ENCODE peak calls at places on chromosomes 1 and 21, in six cellular contexts. One of them, this sample, is unnamed.
A peak's percentile ranks its signal among the peaks of the same experiment; 100 is the strongest.

GRCh38 chr1:207073906-207074820 is 14.5 kb upstream of the C4BPB start:
- DNase-seq in lung: no peak
- DNase-seq in transverse colon: no peak
- DNase-seq in SK-N-SH: no peak
- DNase-seq in fibroblast of pulmonary artery: no peak
- DNase-seq in tibial artery: no peak
- DNase-seq in this sample: no peak

GRCh38 chr1:166133276-166133841 is 33.4 kb downstream of the FAM78B start:
- DNase-seq in transverse colon: no peak
- DNase-seq in SK-N-SH: no peak
- DNase-seq in fibroblast of pulmonary artery: peak; percentile 1
- DNase-seq in lung: no peak
- DNase-seq in tibial artery: no peak
- DNase-seq in this sample: peak; percentile 17

GRCh38 chr1:101613549-101613948 is 376.7 kb downstream of the S1PR1 start:
- DNase-seq in lung: no peak
- DNase-seq in tibial artery: no peak
- DNase-seq in SK-N-SH: no peak
- DNase-seq in transverse colon: no peak
- DNase-seq in fibroblast of pulmonary artery: peak; percentile 4
- DNase-seq in this sample: no peak

GRCh38 chr1:27349784-27350672 is 8.2 kb downstream of the SYTL1 start:
- DNase-seq in lung: peak; percentile 52
- DNase-seq in fibroblast of pulmonary artery: peak; percentile 76
- DNase-seq in SK-N-SH: peak; percentile 94
- DNase-seq in transverse colon: peak; percentile 72
- DNase-seq in tibial artery: no peak
- DNase-seq in this sample: no peak

GRCh38 chr1:156703336-156703735 is 2.0 kb downstream of the CRABP2 start:
- DNase-seq in fibroblast of pulmonary artery: no peak
- DNase-seq in tibial artery: no peak
- DNase-seq in transverse colon: no peak
- DNase-seq in lung: no peak
- DNase-seq in SK-N-SH: no peak
- DNase-seq in this sample: no peak

GRCh38 chr1:157319567-157319966 is 181.4 kb upstream of the ETV3 start:
- DNase-seq in lung: no peak
- DNase-seq in transverse colon: no peak
- DNase-seq in SK-N-SH: no peak
- DNase-seq in tibial artery: no peak
- DNase-seq in fibroblast of pulmonary artery: no peak
- DNase-seq in this sample: no peak

GRCh38 chr1:201127755-201128455 is 921 bp upstream of the ASCL5 start:
- DNase-seq in lung: no peak
- DNase-seq in tibial artery: no peak
- DNase-seq in transverse colon: no peak
- DNase-seq in fibroblast of pulmonary artery: no peak
- DNase-seq in SK-N-SH: no peak
- DNase-seq in this sample: no peak

GRCh38 chr1:212545941-212546638 is 62.5 kb upstream of the ATF3 start:
- DNase-seq in lung: no peak
- DNase-seq in transverse colon: no peak
- DNase-seq in SK-N-SH: no peak
- DNase-seq in fibroblast of pulmonary artery: peak; percentile 78
- DNase-seq in tibial artery: peak; percentile 67
- DNase-seq in this sample: no peak

GRCh38 chr1:235017191-235017590 is 111.4 kb downstream of the TOMM20 start:
- DNase-seq in tibial artery: no peak
- DNase-seq in SK-N-SH: no peak
- DNase-seq in lung: no peak
- DNase-seq in transverse colon: no peak
- DNase-seq in fibroblast of pulmonary artery: no peak
- DNase-seq in this sample: no peak

GRCh38 chr1:14320518-14320917 is 278.0 kb upstream of the KAZN start:
- DNase-seq in SK-N-SH: no peak
- DNase-seq in tibial artery: no peak
- DNase-seq in lung: no peak
- DNase-seq in fibroblast of pulmonary artery: no peak
- DNase-seq in transverse colon: no peak
- DNase-seq in this sample: no peak

GRCh38 chr1:183810172-183810571 is 5.3 kb downstream of the RGL1 start:
- DNase-seq in fibroblast of pulmonary artery: no peak
- DNase-seq in SK-N-SH: no peak
- DNase-seq in tibial artery: no peak
- DNase-seq in transverse colon: peak; percentile 16
- DNase-seq in lung: no peak
- DNase-seq in this sample: no peak

GRCh38 chr1:160866861-160867260 is 4.2 kb upstream of the CD244 start:
- DNase-seq in transverse colon: no peak
- DNase-seq in fibroblast of pulmonary artery: no peak
- DNase-seq in SK-N-SH: no peak
- DNase-seq in tibial artery: no peak
- DNase-seq in lung: no peak
- DNase-seq in this sample: no peak

GRCh38 chr1:157163273-157164127 is 25.3 kb upstream of the ETV3 start:
- DNase-seq in SK-N-SH: peak; percentile 75
- DNase-seq in lung: peak; percentile 70
- DNase-seq in transverse colon: peak; percentile 80
- DNase-seq in tibial artery: peak; percentile 43
- DNase-seq in fibroblast of pulmonary artery: peak; percentile 64
- DNase-seq in this sample: peak; percentile 73

GRCh38 chr1:156055343-156055645 is 712 bp downstream of the LAMTOR2 start:
- DNase-seq in transverse colon: no peak
- DNase-seq in SK-N-SH: no peak
- DNase-seq in lung: no peak
- DNase-seq in tibial artery: no peak
- DNase-seq in fibroblast of pulmonary artery: no peak
- DNase-seq in this sample: no peak

GRCh38 chr1:8063298-8064068 is 37.4 kb upstream of the ERRFI1 start:
- DNase-seq in lung: no peak
- DNase-seq in transverse colon: no peak
- DNase-seq in fibroblast of pulmonary artery: no peak
- DNase-seq in tibial artery: no peak
- DNase-seq in SK-N-SH: no peak
- DNase-seq in this sample: no peak

GRCh38 chr1:12481928-12482327 is 136.1 kb downstream of the DHRS3 start:
- DNase-seq in fibroblast of pulmonary artery: no peak
- DNase-seq in SK-N-SH: no peak
- DNase-seq in tibial artery: no peak
- DNase-seq in transverse colon: no peak
- DNase-seq in lung: no peak
- DNase-seq in this sample: no peak

GRCh38 chr1:1434131-1434811 is 1.2 kb upstream of the VWA1 start:
- DNase-seq in tibial artery: peak; percentile 26
- DNase-seq in fibroblast of pulmonary artery: no peak
- DNase-seq in lung: peak; percentile 64
- DNase-seq in transverse colon: peak; percentile 53
- DNase-seq in SK-N-SH: peak; percentile 37
- DNase-seq in this sample: peak; percentile 53

GRCh38 chr1:247482747-247483146 is 24.8 kb upstream of the OR2B11 start:
- DNase-seq in fibroblast of pulmonary artery: no peak
- DNase-seq in lung: no peak
- DNase-seq in transverse colon: no peak
- DNase-seq in SK-N-SH: no peak
- DNase-seq in tibial artery: no peak
- DNase-seq in this sample: no peak

GRCh38 chr1:201319631-201320030 is 36.3 kb downstream of the PKP1 start:
- DNase-seq in tibial artery: no peak
- DNase-seq in transverse colon: no peak
- DNase-seq in lung: no peak
- DNase-seq in SK-N-SH: no peak
- DNase-seq in fibroblast of pulmonary artery: no peak
- DNase-seq in this sample: no peak

GRCh38 chr21:36247316-36247715 is 72.7 kb upstream of the MORC3 start:
- DNase-seq in fibroblast of pulmonary artery: no peak
- DNase-seq in tibial artery: no peak
- DNase-seq in SK-N-SH: no peak
- DNase-seq in transverse colon: no peak
- DNase-seq in lung: no peak
- DNase-seq in this sample: no peak

GRCh38 chr1:204268101-204268500 is 54.3 kb upstream of the GOLT1A start:
- DNase-seq in transverse colon: no peak
- DNase-seq in tibial artery: no peak
- DNase-seq in fibroblast of pulmonary artery: no peak
- DNase-seq in lung: no peak
- DNase-seq in SK-N-SH: no peak
- DNase-seq in this sample: no peak

GRCh38 chr1:181077576-181078242 is 10.8 kb upstream of the IER5 start:
- DNase-seq in transverse colon: no peak
- DNase-seq in fibroblast of pulmonary artery: peak; percentile 63
- DNase-seq in lung: no peak
- DNase-seq in SK-N-SH: no peak
- DNase-seq in tibial artery: no peak
- DNase-seq in this sample: no peak

GRCh38 chr1:218254296-218254918 is 30.7 kb upstream of the RRP15 start:
- DNase-seq in transverse colon: no peak
- DNase-seq in fibroblast of pulmonary artery: no peak
- DNase-seq in lung: no peak
- DNase-seq in tibial artery: no peak
- DNase-seq in SK-N-SH: no peak
- DNase-seq in this sample: no peak

GRCh38 chr1:234845097-234845660 is 235.2 kb upstream of the IRF2BP2 start:
- DNase-seq in tibial artery: no peak
- DNase-seq in fibroblast of pulmonary artery: no peak
- DNase-seq in transverse colon: no peak
- DNase-seq in lung: no peak
- DNase-seq in SK-N-SH: no peak
- DNase-seq in this sample: no peak

GRCh38 chr21:36134820-36135390 is at the start of gene CBR3:
- DNase-seq in fibroblast of pulmonary artery: peak; percentile 36
- DNase-seq in lung: peak; percentile 47
- DNase-seq in SK-N-SH: peak; percentile 74
- DNase-seq in transverse colon: peak; percentile 55
- DNase-seq in tibial artery: peak; percentile 80
- DNase-seq in this sample: peak; percentile 55

GRCh38 chr21:42009018-42009830 is 936 bp downstream of the ZBTB21 start:
- DNase-seq in transverse colon: peak; percentile 71
- DNase-seq in fibroblast of pulmonary artery: peak; percentile 57
- DNase-seq in tibial artery: peak; percentile 38
- DNase-seq in lung: no peak
- DNase-seq in SK-N-SH: peak; percentile 69
- DNase-seq in this sample: peak; percentile 52
- TF ChIP-seq CTCF in transverse colon: peak; percentile 39
- TF ChIP-seq CTCF in fibroblast of pulmonary artery: no peak
- TF ChIP-seq CTCF in tibial artery: no peak
- TF ChIP-seq CTCF in lung: no peak
- TF ChIP-seq CTCF in SK-N-SH: peak; percentile 40
- TF ChIP-seq CTCF in this sample: peak; percentile 14

DNA sequence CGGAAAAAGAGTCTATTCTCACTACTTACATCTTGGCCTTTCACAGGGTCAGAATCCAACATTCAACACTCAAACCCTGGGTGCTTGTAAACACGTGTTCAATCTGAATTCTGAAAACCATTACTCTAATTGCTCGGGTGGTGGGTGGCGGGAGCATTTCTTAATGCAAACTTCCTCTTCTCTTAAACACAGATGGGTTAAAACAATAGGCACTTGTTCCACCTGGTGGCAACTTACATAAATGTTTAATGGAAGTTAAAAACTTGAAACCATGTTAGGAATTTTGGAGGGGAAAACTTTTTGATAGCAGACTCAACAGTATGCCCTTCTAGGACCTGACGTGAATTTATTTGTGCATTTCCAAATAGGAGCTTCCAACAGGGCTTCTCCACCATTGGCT is 23.4 kb upstream of the TDRD10 start:
- DNase-seq in lung: no peak
- DNase-seq in SK-N-SH: no peak
- DNase-seq in transverse colon: peak; percentile 40
- DNase-seq in tibial artery: no peak
- DNase-seq in fibroblast of pulmonary artery: peak; percentile 62
- DNase-seq in this sample: peak; percentile 61
- TF ChIP-seq CTCF in lung: no peak
- TF ChIP-seq CTCF in SK-N-SH: peak; percentile 41
- TF ChIP-seq CTCF in transverse colon: peak; percentile 54
- TF ChIP-seq CTCF in tibial artery: no peak
- TF ChIP-seq CTCF in fibroblast of pulmonary artery: peak; percentile 18
- TF ChIP-seq CTCF in this sample: no peak

DNA sequence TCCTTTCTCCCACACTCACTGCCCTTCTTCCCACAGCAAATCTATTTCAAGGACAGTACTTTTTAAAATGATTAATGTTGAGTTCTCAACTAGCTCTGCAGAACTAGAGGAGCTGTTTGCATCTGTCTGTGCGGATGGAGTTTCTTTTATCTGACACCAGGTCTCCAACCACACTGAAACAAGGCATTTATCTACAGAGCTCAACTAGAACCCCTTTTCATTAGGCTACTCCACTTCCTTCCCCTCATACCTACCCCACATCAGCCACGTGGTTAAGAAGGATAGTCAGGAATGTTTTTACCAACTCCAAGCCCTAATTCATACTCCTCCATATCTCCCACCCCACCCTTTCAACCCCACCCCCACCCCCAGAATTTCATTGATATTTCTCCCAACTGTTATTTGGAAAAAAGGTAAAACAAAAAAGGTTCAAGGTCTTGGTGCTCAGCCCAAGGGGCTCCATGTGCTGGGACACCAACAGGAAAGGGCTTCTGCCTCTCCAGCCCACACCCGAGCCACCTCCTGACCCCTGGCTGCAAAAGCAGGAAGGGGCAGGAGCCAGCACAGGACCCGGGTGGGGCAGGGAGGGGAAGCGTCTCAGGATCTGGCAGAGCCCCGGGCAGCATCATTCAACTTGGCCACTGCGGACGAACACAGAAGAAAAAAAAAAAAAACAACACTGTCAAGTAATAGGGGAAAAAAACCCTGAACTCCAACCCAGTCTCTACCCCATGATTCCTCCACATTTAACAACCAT is 7.0 kb downstream of the ENSA start:
- DNase-seq in transverse colon: no peak
- DNase-seq in tibial artery: peak; percentile 58
- DNase-seq in SK-N-SH: no peak
- DNase-seq in fibroblast of pulmonary artery: no peak
- DNase-seq in lung: no peak
- DNase-seq in this sample: peak; percentile 23
- TF ChIP-seq CTCF in transverse colon: no peak
- TF ChIP-seq CTCF in tibial artery: no peak
- TF ChIP-seq CTCF in SK-N-SH: no peak
- TF ChIP-seq CTCF in fibroblast of pulmonary artery: no peak
- TF ChIP-seq CTCF in lung: no peak
- TF ChIP-seq CTCF in this sample: no peak

GRCh38 chr1:72282271-72282656 is at the start of gene NEGR1:
- DNase-seq in tibial artery: peak; percentile 66
- DNase-seq in SK-N-SH: peak; percentile 71
- DNase-seq in transverse colon: peak; percentile 35
- DNase-seq in fibroblast of pulmonary artery: peak; percentile 70
- DNase-seq in lung: peak; percentile 32
- DNase-seq in this sample: peak; percentile 10
- TF ChIP-seq CTCF in tibial artery: no peak
- TF ChIP-seq CTCF in SK-N-SH: no peak
- TF ChIP-seq CTCF in transverse colon: no peak
- TF ChIP-seq CTCF in fibroblast of pulmonary artery: no peak
- TF ChIP-seq CTCF in lung: no peak
- TF ChIP-seq CTCF in this sample: no peak

DNA sequence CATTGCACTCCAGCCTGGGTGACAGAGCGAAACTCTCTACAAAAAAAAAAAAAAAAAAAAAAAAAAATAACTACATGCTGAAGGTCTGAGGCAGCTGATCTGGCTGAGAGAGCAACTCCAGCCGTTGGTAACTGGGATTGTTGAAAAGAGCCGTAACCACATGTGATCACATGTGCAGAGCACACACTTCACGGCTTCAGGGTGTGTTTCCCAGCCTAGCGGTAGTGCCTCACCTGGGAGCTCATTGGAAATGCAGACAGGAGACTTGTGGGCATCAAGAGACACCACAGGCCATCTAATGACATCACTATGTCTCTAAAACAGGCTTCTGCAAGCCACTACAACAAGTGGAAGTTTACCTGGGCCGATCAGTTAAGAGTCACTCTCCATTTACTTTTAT is 11.8 kb upstream of the OTUD7B start:
- DNase-seq in fibroblast of pulmonary artery: no peak
- DNase-seq in transverse colon: no peak
- DNase-seq in SK-N-SH: no peak
- DNase-seq in lung: no peak
- DNase-seq in tibial artery: no peak
- DNase-seq in this sample: no peak
- TF ChIP-seq CTCF in fibroblast of pulmonary artery: no peak
- TF ChIP-seq CTCF in transverse colon: no peak
- TF ChIP-seq CTCF in SK-N-SH: no peak
- TF ChIP-seq CTCF in lung: no peak
- TF ChIP-seq CTCF in tibial artery: no peak
- TF ChIP-seq CTCF in this sample: no peak